ENCODE peak calls at places on chromosomes 16 and 17, in seven cellular contexts. M is SK-N-SH, B is Panc1, U is breast epithelium, F is Karpas-422, E is ovary, P is heart right ventricle. T is an unnamed sample. For H3K9me3, the result is how much of the 10 kb centered on the place peaks cover.

GRCh38 chr17:35051579-35052239 is 11.8 kb downstream of the RFFL start:
- DNase-seq in M (no peak), U (no peak), B (no peak), F (no peak), E (no peak), P (no peak), T (no peak)

GRCh38 chr17:33053641-33054040 is 62.0 kb downstream of the SPACA3 start:
- DNase-seq in F (no peak), B (no peak), P (no peak), M (no peak), E (no peak), U (no peak), T (no peak)

GRCh38 chr16:24070851-24071250 is 185.3 kb upstream of the CACNG3 start:
- DNase-seq in P (no peak), M (peak), E (no peak), U (no peak), B (peak), F (peak), T (peak)

GRCh38 chr17:64736804-64737492 is 74.8 kb upstream of the SMURF2 start:
- DNase-seq in P (no peak), U (no peak), M (peak), E (no peak), F (peak), B (no peak), T (peak)

GRCh38 chr16:3187798-3188674 is at the start of gene OR1F1:
- DNase-seq in E (no peak), P (no peak), B (no peak), U (no peak), F (no peak), M (peak), T (peak)

GRCh38 chr16:57381791-57382534 is 9.7 kb downstream of the CX3CL1 start:
- DNase-seq in B (no peak), P (no peak), E (no peak), U (no peak), F (no peak), M (peak), T (no peak)

GRCh38 chr16:57184890-57185445 is 871 bp downstream of the PSME3IP1 start:
- DNase-seq in M (peak), F (peak), P (no peak), E (peak), U (no peak), B (no peak), T (peak)

GRCh38 chr16:82440336-82440735 is 186.4 kb upstream of the CDH13 start:
- DNase-seq in M (no peak), E (no peak), B (no peak), F (no peak), U (no peak), P (no peak), T (no peak)

GRCh38 chr17:81231121-81231645 is 7.7 kb downstream of the TEPSIN start:
- DNase-seq in F (no peak), U (no peak), B (no peak), M (no peak), P (no peak), E (no peak), T (no peak)

GRCh38 chr16:56350491-56351405 is 74.6 kb downstream of the AMFR start:
- DNase-seq in P (no peak), F (no peak), B (no peak), M (no peak), E (no peak), U (no peak), T (peak)

GRCh38 chr17:55576237-55576998 is 65.2 kb upstream of the SMIM36 start:
- DNase-seq in U (no peak), P (no peak), E (no peak), F (peak), B (no peak), M (no peak), T (no peak)

GRCh38 chr16:89193021-89193575 is 7.2 kb downstream of the SLC22A31 start:
- DNase-seq in B (no peak), U (no peak), F (peak), P (peak), M (peak), E (peak), T (peak)

GRCh38 chr16:51276335-51276734 is 125.3 kb upstream of the SALL1 start:
- DNase-seq in B (peak), P (no peak), F (no peak), M (no peak), E (no peak), U (no peak), T (no peak)

GRCh38 chr17:47119746-47120520 is 69.2 kb downstream of the CDC27 start:
- DNase-seq in M (no peak), U (no peak), F (no peak), E (no peak), P (no peak), B (no peak), T (no peak)

GRCh38 chr17:71412803-71413202 is 708.0 kb upstream of the SOX9 start:
- DNase-seq in P (no peak), F (peak), B (peak), E (no peak), M (no peak), U (no peak), T (no peak)

GRCh38 chr17:43702636-43703035 is 40.9 kb upstream of the MEOX1 start:
- DNase-seq in U (no peak), M (peak), B (no peak), P (no peak), F (peak), E (no peak), T (peak)

GRCh38 chr16:20084624-20085226 is 11.0 kb upstream of the GPR139 start:
- DNase-seq in P (no peak), E (no peak), M (no peak), F (no peak), B (no peak), U (no peak), T (peak)

GRCh38 chr17:34850964-34851363 is 110.3 kb downstream of the CCT6B start:
- DNase-seq in U (no peak), E (no peak), B (no peak), M (no peak), F (no peak), P (no peak), T (no peak)

GRCh38 chr17:65918450-65918849 is 273.5 kb downstream of the CEP112 start:
- DNase-seq in B (no peak), P (no peak), F (no peak), U (no peak), E (no peak), M (no peak), T (no peak)

GRCh38 chr17:35254107-35254802 is 11.4 kb downstream of the SLFN5 start:
- DNase-seq in B (peak), F (no peak), P (no peak), E (peak), M (no peak), U (peak), T (no peak)

GRCh38 chr16:5604770-5605169 is 507.2 kb upstream of the EEF2KMT start:
- DNase-seq in U (no peak), P (no peak), M (peak), F (peak), B (no peak), E (no peak), T (peak)

GRCh38 chr17:48639982-48640857 is 14.1 kb upstream of the HOXB9 start:
- DNase-seq in P (no peak), M (no peak), B (no peak), F (no peak), U (no peak), E (no peak), T (no peak)

GRCh38 chr17:77464988-77465357 is 324.2 kb downstream of the SEC14L1 start:
- DNase-seq in U (no peak), E (no peak), P (no peak), B (no peak), M (no peak), F (no peak), T (no peak)
- H3K4me3 ChIP-seq in U (peak), E (no peak), P (no peak), B (no peak), M (no peak), F (peak), T (no peak)

GRCh38 chr16:35234679-35235078 is 1775.3 kb downstream of the TP53TG3F start:
- DNase-seq in F (no peak), B (no peak), U (no peak), E (no peak), M (no peak), P (no peak), T (no peak)
- H3K9me3 ChIP-seq in F (under half), B (under half), U (under half), E (under half), M (under half), P (under half), T (under half)

GRCh38 chr16:666572-666971 is 1.4 kb upstream of the RHOT2 start:
- DNase-seq in B (no peak), P (no peak), E (no peak), F (no peak), U (no peak), M (no peak), T (no peak)
- H3K4me3 ChIP-seq in B (no peak), P (no peak), E (no peak), F (no peak), U (no peak), M (no peak), T (no peak)

DNA sequence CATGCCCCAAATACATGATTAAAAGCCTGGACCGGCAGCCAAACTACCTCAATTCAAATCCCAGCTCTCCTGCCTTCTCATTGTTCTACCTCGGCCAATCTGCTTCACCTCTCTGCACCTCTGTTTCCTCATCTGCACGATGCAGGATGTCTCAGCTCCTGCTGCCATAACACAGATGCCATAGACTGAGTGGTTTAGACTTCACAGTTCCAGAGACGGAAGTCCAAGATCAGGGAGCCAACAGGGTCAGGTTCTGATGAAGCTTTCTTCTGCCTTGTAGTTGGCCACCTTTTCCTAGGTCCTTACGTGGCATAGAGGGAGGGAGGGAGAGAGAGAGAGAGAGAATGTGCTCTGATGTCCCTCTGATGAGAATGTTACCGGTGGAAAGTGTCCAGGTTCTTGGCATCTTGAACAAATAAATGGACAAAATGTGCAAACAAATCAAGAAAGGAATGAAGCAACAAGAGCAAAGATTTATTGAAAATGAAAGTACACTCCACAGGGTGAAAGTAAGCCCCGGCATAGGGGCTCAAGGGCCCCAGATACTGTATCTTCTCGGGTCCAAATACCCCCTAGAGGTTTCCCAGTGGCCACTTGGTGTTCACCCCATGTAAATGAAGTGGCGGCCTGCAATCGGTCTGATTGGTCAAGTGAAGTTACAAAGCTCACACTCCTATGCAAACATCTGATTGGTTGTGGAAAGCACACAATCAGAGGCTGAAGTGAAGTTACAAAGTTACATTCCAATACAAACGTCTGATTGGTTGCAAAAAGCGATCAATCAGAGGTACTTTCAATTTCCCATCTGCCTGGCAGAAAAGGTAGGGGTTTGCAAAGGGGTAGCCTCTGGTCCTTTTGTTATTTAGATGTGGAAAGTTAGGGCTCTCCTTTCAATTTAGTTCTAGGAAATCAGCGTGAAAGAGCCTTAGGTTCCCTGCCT is 43.3 kb upstream of the ZCCHC14 start:
- DNase-seq in B (no peak), E (no peak), P (no peak), M (no peak), F (no peak), U (no peak), T (no peak)
- H3K9me3 ChIP-seq in B (under half), E (under half), P (under half), M (under half), F (under half), U (under half), T (under half)

GRCh38 chr17:2323629-2324314 is 12.5 kb downstream of the TSR1 start:
- DNase-seq in M (no peak), B (no peak), E (no peak), U (no peak), F (no peak), P (no peak), T (no peak)
- H3K4me3 ChIP-seq in M (no peak), B (no peak), E (no peak), U (no peak), F (no peak), P (no peak), T (no peak)

GRCh38 chr17:21688293-21688949 is 3.9 kb upstream of the KCNJ18 start:
- DNase-seq in U (no peak), P (no peak), M (no peak), E (no peak), F (no peak), B (no peak), T (no peak)

GRCh38 chr17:21689604-21690003 is 2.7 kb upstream of the KCNJ18 start:
- DNase-seq in F (peak), B (no peak), E (peak), P (no peak), U (no peak), M (no peak), T (no peak)

GRCh38 chr17:21687136-21687953 is 5.0 kb upstream of the KCNJ18 start:
- DNase-seq in U (no peak), P (no peak), F (peak), M (no peak), B (no peak), E (no peak), T (no peak)

GRCh38 chr17:21686165-21687015 is 5.9 kb upstream of the KCNJ18 start:
- DNase-seq in P (no peak), M (no peak), U (no peak), E (no peak), F (peak), B (no peak), T (no peak)
- H3K9me3 ChIP-seq in P (under half), M (under half), U (under half), E (under half), F (under half), B (under half), T (under half)